ENCODE peak calls at places on chromosomes 6 and 20, in seven cellular contexts. I, X, H, J, D, R and W are unnamed samples. For H3K4me1, the result is how much of the 10 kb centered on the place peaks cover.

GRCh38 chr6:170137176-170137891 is 153.5 kb downstream of the DLL1 start:
- DNase-seq in I (no peak), X (peak), H (no peak), J (peak), D (no peak), R (peak), W (no peak)

GRCh38 chr6:79971195-79971594 is 23.8 kb upstream of the ELOVL4 start:
- DNase-seq in I (no peak), X (no peak), H (no peak), J (no peak), D (no peak), R (no peak), W (no peak)

GRCh38 chr6:87968435-87969278 is 79.0 kb upstream of the SPACA1 start:
- DNase-seq in I (no peak), X (peak), H (peak), J (no peak), D (no peak), R (peak), W (no peak)

GRCh38 chr6:158560787-158561246 is 926 bp downstream of the TMEM181 start:
- DNase-seq in I (no peak), X (peak), H (peak), J (peak), D (no peak), R (peak), W (peak)

GRCh38 chr6:161489626-161490306 is 215.9 kb upstream of the AGPAT4 start:
- DNase-seq in I (no peak), X (no peak), H (no peak), J (no peak), D (no peak), R (no peak), W (no peak)

GRCh38 chr20:25017257-25017803 is 24.8 kb upstream of the APMAP start:
- DNase-seq in I (no peak), X (peak), H (peak), J (peak), D (no peak), R (peak), W (no peak)

GRCh38 chr6:144739873-144740272 is 454.7 kb downstream of the UTRN start:
- DNase-seq in I (no peak), X (no peak), H (no peak), J (no peak), D (no peak), R (no peak), W (no peak)

GRCh38 chr6:75305573-75305972 is 21.0 kb upstream of the TMEM30A start:
- DNase-seq in I (no peak), X (no peak), H (no peak), J (no peak), D (no peak), R (no peak), W (no peak)

GRCh38 chr6:156857573-156857972 is 80.4 kb downstream of the ARID1B start:
- DNase-seq in I (peak), X (no peak), H (no peak), J (no peak), D (no peak), R (no peak), W (no peak)

GRCh38 chr20:1333462-1334369 is 4.8 kb upstream of the SDCBP2 start:
- DNase-seq in I (no peak), X (no peak), H (no peak), J (no peak), D (no peak), R (no peak), W (no peak)

GRCh38 chr6:16562498-16562897 is 198.8 kb downstream of the ATXN1 start:
- DNase-seq in I (peak), X (no peak), H (no peak), J (no peak), D (no peak), R (no peak), W (no peak)

GRCh38 chr6:36677059-36677749 is 1.3 kb upstream of the CDKN1A start:
- DNase-seq in I (no peak), X (no peak), H (no peak), J (no peak), D (no peak), R (no peak), W (no peak)

GRCh38 chr6:111842271-111842822 is 30.9 kb downstream of the FYN start:
- DNase-seq in I (no peak), X (no peak), H (no peak), J (no peak), D (no peak), R (no peak), W (peak)

GRCh38 chr6:143575440-143575839 is 63.9 kb upstream of the FUCA2 start:
- DNase-seq in I (peak), X (peak), H (peak), J (peak), D (peak), R (peak), W (peak)

GRCh38 chr6:25180630-25181375 is 98.4 kb upstream of the CARMIL1 start:
- DNase-seq in I (no peak), X (no peak), H (no peak), J (no peak), D (no peak), R (no peak), W (no peak)

GRCh38 chr6:25177629-25178028 is 101.5 kb upstream of the CARMIL1 start:
- DNase-seq in I (no peak), X (no peak), H (no peak), J (no peak), D (no peak), R (no peak), W (no peak)

GRCh38 chr6:25179051-25179778 is 100.0 kb upstream of the CARMIL1 start:
- DNase-seq in I (peak), X (no peak), H (no peak), J (no peak), D (no peak), R (no peak), W (no peak)

GRCh38 chr6:25176466-25176865 is 102.7 kb upstream of the CARMIL1 start:
- DNase-seq in I (no peak), X (no peak), H (no peak), J (no peak), D (no peak), R (no peak), W (no peak)

GRCh38 chr6:25178336-25178735 is 100.8 kb upstream of the CARMIL1 start:
- DNase-seq in I (no peak), X (no peak), H (no peak), J (no peak), D (no peak), R (no peak), W (no peak)
- H3K27ac ChIP-seq in I (peak), X (peak), H (no peak), J (peak), D (no peak), R (peak), W (no peak)

GRCh38 chr6:39279539-39279938 is 34.7 kb downstream of the KCNK17 start:
- DNase-seq in I (no peak), X (no peak), H (peak), J (no peak), D (no peak), R (peak), W (no peak)
- H3K4me3 ChIP-seq in I (no peak), X (no peak), H (no peak), J (no peak), D (no peak), R (no peak), W (no peak)

DNA sequence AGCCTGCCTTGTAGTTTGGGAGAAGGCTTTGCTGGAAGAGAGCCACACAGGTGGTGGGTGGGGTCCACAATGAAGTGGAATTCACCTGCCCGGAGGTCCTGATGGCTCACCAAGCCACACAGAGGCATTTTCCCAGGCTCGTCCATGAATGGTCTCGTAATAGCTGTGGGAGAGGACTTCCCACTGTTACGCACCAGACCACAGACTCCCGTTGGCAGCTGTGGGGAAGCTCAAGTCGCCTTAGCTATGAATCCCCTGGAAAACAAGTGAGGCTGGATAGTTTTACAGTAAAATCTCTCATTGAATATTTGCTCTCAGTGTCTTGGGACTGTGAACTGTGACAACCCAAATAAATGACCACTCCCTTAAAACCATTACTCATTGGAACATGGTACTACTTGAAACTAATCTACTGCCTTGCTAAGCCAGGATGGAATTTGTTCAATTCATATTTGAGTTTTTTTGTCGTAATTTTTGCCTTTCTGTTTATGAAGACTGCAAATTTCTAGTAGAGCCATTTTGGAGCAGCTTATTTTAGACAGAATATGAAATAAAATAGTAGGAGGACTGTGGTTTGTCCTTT is 79.4 kb downstream of the JAG1 start:
- DNase-seq in I (no peak), X (no peak), H (no peak), J (no peak), D (no peak), R (no peak), W (peak)
- H3K4me1 ChIP-seq in I (under half), X (under half), H (under half), J (under half), D (under half), R (under half), W (under half)

GRCh38 chr6:54718541-54719023 is 128.0 kb upstream of the FAM83B start:
- DNase-seq in I (no peak), X (peak), H (peak), J (no peak), D (no peak), R (peak), W (no peak)
- H3K27ac ChIP-seq in I (no peak), X (peak), H (peak), J (no peak), D (no peak), R (peak), W (no peak)

GRCh38 chr6:125586605-125587004 is 162.8 kb upstream of the HEY2 start:
- DNase-seq in I (no peak), X (no peak), H (no peak), J (no peak), D (no peak), R (no peak), W (no peak)
- H3K4me3 ChIP-seq in I (no peak), X (no peak), H (no peak), J (no peak), D (no peak), R (no peak), W (no peak)

GRCh38 chr6:14703586-14703985 is 542.3 kb upstream of the JARID2 start:
- DNase-seq in I (peak), X (no peak), H (no peak), J (no peak), D (no peak), R (no peak), W (no peak)
- H3K4me1 ChIP-seq in I (under half), X (under half), H (under half), J (under half), D (under half), R (under half), W (under half)

GRCh38 chr20:3563548-3564177 is 92.8 kb downstream of the ATRN start:
- DNase-seq in I (peak), X (peak), H (peak), J (no peak), D (peak), R (no peak), W (peak)
- H3K27ac ChIP-seq in I (no peak), X (no peak), H (no peak), J (no peak), D (no peak), R (no peak), W (no peak)

DNA sequence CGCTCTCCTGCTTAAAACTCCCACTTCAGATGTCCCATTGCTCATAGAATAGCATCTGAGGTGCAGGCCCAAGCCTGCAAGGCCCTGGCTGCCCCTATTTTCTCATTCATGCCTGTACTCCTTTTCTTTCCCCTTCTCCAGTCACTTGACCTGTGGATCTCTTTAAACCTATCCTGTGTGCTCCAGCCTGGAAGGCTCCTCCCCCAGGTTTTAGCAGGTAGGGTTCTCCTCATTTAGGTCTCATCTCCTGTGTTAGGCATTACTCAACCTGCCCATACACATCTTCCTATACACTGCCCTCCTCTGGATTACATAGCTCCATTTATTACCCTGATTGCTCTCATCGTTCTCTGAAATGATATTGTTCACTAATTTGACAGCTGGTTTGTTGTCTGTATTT is 185.3 kb downstream of the BACH2 start:
- DNase-seq in I (no peak), X (no peak), H (no peak), J (no peak), D (no peak), R (no peak), W (no peak)
- H3K4me3 ChIP-seq in I (no peak), X (no peak), H (no peak), J (no peak), D (no peak), R (no peak), W (no peak)